ENCODE peak calls at places on chromosome 2, in five cellular contexts. One of them, this sample, is unnamed.

GRCh38 chr2:226660524-226660923 is 139.1 kb downstream of the IRS1 start:
- DNase-seq in endothelial cell: no peak
- DNase-seq in hepatocyte: peak; percentile 39
- DNase-seq in stimulated activated CD4-positive, alpha-beta T cell treated with anti-CD3 and anti-CD28 coated beads, Interleukin-1b, Interleukin-23, amount 100 ng/mL, for 48 hours: no peak
- DNase-seq in BJ: peak; percentile 59
- DNase-seq in this sample: no peak

GRCh38 chr2:110732422-110733413 is at the start of gene ACOXL:
- DNase-seq in endothelial cell: peak; percentile 23
- DNase-seq in BJ: no peak
- DNase-seq in hepatocyte: peak; percentile 67
- DNase-seq in stimulated activated CD4-positive, alpha-beta T cell treated with anti-CD3 and anti-CD28 coated beads, Interleukin-1b, Interleukin-23, amount 100 ng/mL, for 48 hours: no peak
- DNase-seq in this sample: no peak

GRCh38 chr2:23434721-23435121 is 49.7 kb downstream of the KLHL29 start:
- DNase-seq in hepatocyte: no peak
- DNase-seq in endothelial cell: no peak
- DNase-seq in stimulated activated CD4-positive, alpha-beta T cell treated with anti-CD3 and anti-CD28 coated beads, Interleukin-1b, Interleukin-23, amount 100 ng/mL, for 48 hours: no peak
- DNase-seq in BJ: no peak
- DNase-seq in this sample: no peak

GRCh38 chr2:71833855-71834554 is 313.7 kb downstream of the CYP26B1 start:
- DNase-seq in endothelial cell: no peak
- DNase-seq in BJ: peak; percentile 73
- DNase-seq in hepatocyte: no peak
- DNase-seq in stimulated activated CD4-positive, alpha-beta T cell treated with anti-CD3 and anti-CD28 coated beads, Interleukin-1b, Interleukin-23, amount 100 ng/mL, for 48 hours: no peak
- DNase-seq in this sample: no peak

GRCh38 chr2:223469270-223470057 is 132.7 kb downstream of the SCG2 start:
- DNase-seq in BJ: peak; percentile 56
- DNase-seq in hepatocyte: peak; percentile 68
- DNase-seq in endothelial cell: no peak
- DNase-seq in stimulated activated CD4-positive, alpha-beta T cell treated with anti-CD3 and anti-CD28 coated beads, Interleukin-1b, Interleukin-23, amount 100 ng/mL, for 48 hours: no peak
- DNase-seq in this sample: peak; percentile 33

GRCh38 chr2:100842241-100842922 is 22.4 kb downstream of the NPAS2 start:
- DNase-seq in hepatocyte: no peak
- DNase-seq in stimulated activated CD4-positive, alpha-beta T cell treated with anti-CD3 and anti-CD28 coated beads, Interleukin-1b, Interleukin-23, amount 100 ng/mL, for 48 hours: no peak
- DNase-seq in endothelial cell: no peak
- DNase-seq in BJ: no peak
- DNase-seq in this sample: no peak

GRCh38 chr2:200741468-200742202 is 70.1 kb upstream of the BZW1 start:
- DNase-seq in BJ: no peak
- DNase-seq in endothelial cell: no peak
- DNase-seq in hepatocyte: peak; percentile 73
- DNase-seq in stimulated activated CD4-positive, alpha-beta T cell treated with anti-CD3 and anti-CD28 coated beads, Interleukin-1b, Interleukin-23, amount 100 ng/mL, for 48 hours: no peak
- DNase-seq in this sample: no peak

GRCh38 chr2:205763708-205764501 is 81.6 kb downstream of the NRP2 start:
- DNase-seq in stimulated activated CD4-positive, alpha-beta T cell treated with anti-CD3 and anti-CD28 coated beads, Interleukin-1b, Interleukin-23, amount 100 ng/mL, for 48 hours: peak; percentile 21
- DNase-seq in endothelial cell: peak; percentile 96
- DNase-seq in BJ: peak; percentile 56
- DNase-seq in hepatocyte: peak; percentile 60
- DNase-seq in this sample: no peak

This sample was measured in brain pericyte.